ENCODE peak calls at places on chromosomes 2 and 18, in nine cellular contexts. N is endodermal cell, R is SJSA1, U is body of pancreas, L is thyroid gland, H is hepatocyte, W is transverse colon, E is left lung, X is adipocyte. T is an unnamed sample. For H3K4me1 and H3K36me3, the result is how much of the 10 kb centered on the place peaks cover.

GRCh38 chr2:231099918-231100317 is 24.9 kb downstream of the HTR2B start:
- DNase-seq in U (peak), N (peak), E (no peak), X (no peak), R (no peak), W (no peak), L (peak), H (no peak), T (no peak)

GRCh38 chr2:85444629-85445028 is 26.1 kb downstream of the SH2D6 start:
- DNase-seq in N (peak), H (no peak), E (no peak), R (no peak), L (no peak), U (no peak), W (no peak), X (peak), T (no peak)

GRCh38 chr2:54331095-54331835 is 75.2 kb upstream of the TSPYL6 start:
- DNase-seq in E (no peak), N (peak), U (peak), W (no peak), H (no peak), X (no peak), L (peak), R (no peak), T (peak)

GRCh38 chr2:10028988-10029874 is 14.1 kb upstream of the KLF11 start:
- DNase-seq in R (peak), U (no peak), L (no peak), E (peak), H (peak), X (no peak), N (peak), W (peak), T (peak)

GRCh38 chr2:40197121-40197520 is 254.8 kb downstream of the SLC8A1 start:
- DNase-seq in W (no peak), X (no peak), N (no peak), H (no peak), R (no peak), L (no peak), U (no peak), E (no peak), T (no peak)

GRCh38 chr18:49697757-49698595 is 115.4 kb downstream of the ACAA2 start:
- DNase-seq in N (peak), L (peak), W (no peak), U (no peak), E (no peak), R (no peak), H (no peak), X (peak), T (no peak)

GRCh38 chr2:237434916-237435315 is 21.0 kb upstream of the COL6A3 start:
- DNase-seq in U (no peak), W (peak), L (no peak), E (no peak), H (no peak), R (peak), N (no peak), X (peak), T (peak)

GRCh38 chr2:185857676-185858075 is 119.1 kb downstream of the FSIP2 start:
- DNase-seq in H (no peak), W (no peak), X (peak), E (no peak), R (no peak), U (no peak), N (no peak), L (no peak), T (no peak)

GRCh38 chr2:120642646-120643045 is 93.0 kb upstream of the GLI2 start:
- DNase-seq in E (no peak), W (no peak), L (peak), R (peak), H (no peak), N (peak), X (no peak), U (no peak), T (no peak)

GRCh38 chr2:163682695-163683094 is 53.1 kb downstream of the FIGN start:
- DNase-seq in W (no peak), L (no peak), X (peak), N (no peak), U (no peak), E (no peak), H (peak), R (no peak), T (no peak)

GRCh38 chr2:66389651-66390131 is 45.2 kb upstream of the MEIS1 start:
- DNase-seq in L (no peak), H (peak), R (no peak), X (peak), E (no peak), U (no peak), W (no peak), N (no peak), T (no peak)

GRCh38 chr2:63840081-63840784 is 1.5 kb upstream of the UGP2 start:
- DNase-seq in R (no peak), N (no peak), H (no peak), X (no peak), W (no peak), L (no peak), U (no peak), E (no peak), T (no peak)

GRCh38 chr18:33751613-33752221 is 173.7 kb downstream of the ASXL3 start:
- DNase-seq in E (no peak), L (no peak), H (peak), R (no peak), W (no peak), X (peak), N (no peak), U (no peak), T (no peak)

GRCh38 chr2:152587187-152587947 is 129.9 kb downstream of the PRPF40A start:
- DNase-seq in U (no peak), R (no peak), E (no peak), X (no peak), H (no peak), N (no peak), W (no peak), L (no peak), T (no peak)

GRCh38 chr2:27690052-27690451 is 26.4 kb downstream of the SLC4A1AP start:
- DNase-seq in R (no peak), X (no peak), E (no peak), N (no peak), U (no peak), L (no peak), W (no peak), H (no peak), T (no peak)

GRCh38 chr18:34729264-34729663 is 19.2 kb downstream of the DTNA start:
- DNase-seq in E (no peak), N (peak), L (peak), X (peak), U (no peak), R (no peak), H (peak), W (peak), T (no peak)

GRCh38 chr2:152405206-152406118 is 70.5 kb downstream of the FMNL2 start:
- DNase-seq in U (no peak), E (no peak), H (peak), R (peak), X (no peak), W (no peak), L (no peak), N (no peak), T (no peak)

GRCh38 chr2:64203131-64204005 is 59.1 kb upstream of the PELI1 start:
- DNase-seq in W (no peak), X (peak), N (no peak), E (no peak), R (peak), L (no peak), U (no peak), H (peak), T (no peak)

GRCh38 chr18:63971320-63972071 is 1.6 kb downstream of the SERPINB8 start:
- DNase-seq in N (no peak), L (no peak), U (no peak), R (no peak), H (no peak), W (no peak), E (no peak), X (no peak), T (no peak)

GRCh38 chr2:184597571-184597980 is 753 bp upstream of the ZNF804A start:
- DNase-seq in E (peak), U (peak), X (peak), N (peak), R (peak), H (peak), W (peak), L (peak), T (no peak)

GRCh38 chr2:240598311-240598911 is 11.9 kb downstream of the CAPN10 start:
- DNase-seq in N (no peak), X (no peak), R (no peak), U (no peak), H (no peak), W (peak), L (peak), E (peak), T (peak)

GRCh38 chr18:8661754-8662573 is 43.4 kb upstream of the MTCL1 start:
- DNase-seq in X (no peak), W (peak), R (no peak), L (no peak), H (peak), E (no peak), U (no peak), N (peak), T (no peak)

GRCh38 chr18:59665057-59666007 is 31.9 kb downstream of the CCBE1 start:
- DNase-seq in H (no peak), W (no peak), U (no peak), L (no peak), E (no peak), X (no peak), R (no peak), N (no peak), T (no peak)

GRCh38 chr2:153145470-153145869 is 333.1 kb downstream of the RPRM start:
- DNase-seq in W (no peak), R (no peak), L (no peak), U (peak), X (no peak), N (no peak), H (no peak), E (no peak), T (no peak)

GRCh38 chr2:24453379-24454073 is 37.5 kb upstream of the NCOA1 start:
- DNase-seq in H (no peak), U (no peak), E (no peak), L (no peak), X (no peak), R (no peak), N (no peak), W (no peak), T (no peak)

GRCh38 chr2:28747714-28748113 is 3.9 kb upstream of the PPP1CB start:
- DNase-seq in X (no peak), R (no peak), E (no peak), L (no peak), H (no peak), W (peak), U (no peak), N (no peak), T (peak)

GRCh38 chr2:58769494-58770239 is 528.5 kb upstream of the FANCL start:
- DNase-seq in H (no peak), R (no peak), W (no peak), L (no peak), U (no peak), X (no peak), E (no peak), N (no peak), T (no peak)

GRCh38 chr2:36329746-36330145 is 25.8 kb upstream of the CRIM1 start:
- DNase-seq in H (no peak), U (no peak), L (no peak), R (no peak), N (no peak), W (no peak), E (no peak), X (peak), T (no peak)

GRCh38 chr2:26324903-26325302 is 21.0 kb upstream of the SELENOI start:
- DNase-seq in L (no peak), W (no peak), E (no peak), N (no peak), R (no peak), U (no peak), H (no peak), X (no peak), T (no peak)

GRCh38 chr2:159755788-159756187 is 42.2 kb downstream of the CD302 start:
- DNase-seq in U (no peak), L (no peak), E (no peak), R (no peak), W (no peak), H (peak), X (peak), N (peak), T (no peak)

GRCh38 chr2:134372141-134372540 is 118.3 kb downstream of the MGAT5 start:
- DNase-seq in H (no peak), E (no peak), L (no peak), W (no peak), R (no peak), X (no peak), N (no peak), U (no peak), T (no peak)

GRCh38 chr18:59911600-59911999 is 11.8 kb downstream of the PMAIP1 start:
- DNase-seq in H (no peak), W (no peak), L (no peak), R (no peak), E (no peak), U (no peak), N (no peak), X (peak), T (no peak)

GRCh38 chr2:238473014-238473413 is 46.3 kb downstream of the ASB1 start:
- DNase-seq in R (no peak), X (no peak), N (no peak), L (no peak), W (no peak), U (no peak), E (no peak), H (no peak), T (no peak)

GRCh38 chr2:118123561-118124232 is 35.4 kb downstream of the INSIG2 start:
- DNase-seq in U (peak), L (peak), W (no peak), E (no peak), X (peak), R (no peak), H (no peak), N (no peak), T (no peak)

GRCh38 chr2:11677146-11678055 is 7.4 kb upstream of the NTSR2 start:
- DNase-seq in X (no peak), H (no peak), U (no peak), W (no peak), R (no peak), L (peak), E (no peak), N (peak), T (no peak)

GRCh38 chr2:232030229-232030628 is 68.7 kb downstream of the DIS3L2 start:
- DNase-seq in X (no peak), H (no peak), W (no peak), N (peak), E (no peak), U (no peak), L (no peak), R (no peak), T (no peak)

GRCh38 chr2:217277646-217278048 is 417.8 kb upstream of the TNP1 start:
- DNase-seq in R (peak), W (peak), U (no peak), L (no peak), H (peak), E (no peak), X (peak), N (no peak), T (no peak)

GRCh38 chr18:10523544-10523943 is 2.3 kb upstream of the NAPG start:
- DNase-seq in H (no peak), R (no peak), X (no peak), U (no peak), L (no peak), W (no peak), N (peak), E (no peak), T (no peak)

GRCh38 chr18:10518595-10519273 is 7.1 kb upstream of the NAPG start:
- DNase-seq in L (peak), E (no peak), U (peak), X (peak), N (no peak), W (peak), H (peak), R (no peak), T (peak)

GRCh38 chr18:10522574-10522973 is 3.3 kb upstream of the NAPG start:
- DNase-seq in X (no peak), H (no peak), L (no peak), U (no peak), W (no peak), N (no peak), E (no peak), R (no peak), T (no peak)

GRCh38 chr18:10519366-10519765 is 6.5 kb upstream of the NAPG start:
- DNase-seq in E (no peak), H (no peak), R (no peak), W (no peak), U (no peak), X (no peak), N (no peak), L (no peak), T (no peak)

GRCh38 chr18:10519999-10520935 is 5.6 kb upstream of the NAPG start:
- DNase-seq in X (peak), W (peak), R (peak), H (peak), U (peak), N (peak), E (peak), L (peak), T (peak)
- H3K4me1 ChIP-seq in X (under half), W (under half), R (under half), H (under half), U (under half), N (under half), E (under half), L (under half), T (under half)

GRCh38 chr18:27865431-27865830 is 311.5 kb downstream of the CDH2 start:
- DNase-seq in L (no peak), R (no peak), H (no peak), U (no peak), N (no peak), W (no peak), X (no peak), E (no peak), T (no peak)
- H3K4me3 ChIP-seq in L (no peak), R (no peak), H (no peak), U (no peak), N (no peak), W (no peak), X (no peak), E (no peak), T (no peak)

DNA sequence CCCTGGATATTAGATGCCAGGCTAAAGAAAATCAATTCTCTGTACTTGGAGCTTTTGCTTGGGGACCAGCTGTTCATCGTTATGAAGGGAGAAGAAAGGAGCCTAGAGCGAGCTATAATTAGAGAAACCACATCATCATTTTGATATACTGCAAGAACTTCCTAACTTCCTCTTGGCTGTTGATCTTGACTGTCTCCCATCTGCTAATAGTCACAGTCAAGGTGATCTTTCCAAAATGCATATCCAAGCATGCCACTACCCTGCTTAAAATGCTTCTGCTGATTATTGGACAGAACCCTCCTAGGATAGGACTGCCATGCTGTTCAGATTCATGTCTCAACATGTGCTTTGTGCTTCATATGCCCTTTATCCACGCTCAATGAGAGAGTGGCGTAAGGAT is 54.8 kb downstream of the RAPGEF4 start:
- DNase-seq in U (no peak), R (no peak), H (no peak), X (no peak), W (no peak), N (no peak), L (no peak), E (no peak), T (no peak)
- H3K36me3 ChIP-seq in U (under half), R (under half), H (under half), X (under half), W (under half), N (under half), L (under half), E (under half), T (under half)

DNA sequence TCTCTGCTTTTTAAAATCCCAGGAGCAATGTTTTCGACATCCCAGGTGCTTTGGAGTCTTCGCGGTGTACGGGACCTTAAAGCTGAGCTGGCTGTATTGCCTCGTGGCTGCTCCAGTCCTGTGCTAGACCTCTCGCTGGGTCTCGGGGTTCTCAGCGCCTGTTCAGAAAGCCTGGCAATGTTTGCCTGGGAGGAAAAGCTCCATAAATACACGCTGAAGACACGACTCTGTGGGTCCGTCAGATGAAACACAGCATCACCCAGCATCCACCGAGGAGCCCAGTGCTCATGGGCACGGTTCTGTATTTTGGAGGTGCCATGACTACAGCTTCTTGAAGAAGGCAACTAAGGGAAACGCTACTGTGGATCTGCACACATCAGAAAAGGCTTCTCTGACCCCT is 21.6 kb downstream of the MBP start:
- DNase-seq in L (no peak), H (no peak), R (peak), X (no peak), N (peak), U (no peak), W (no peak), E (no peak), T (no peak)
- H3K4me1 ChIP-seq in L (half or more), H (under half), R (under half), X (under half), N (under half), U (under half), W (under half), E (half or more), T (under half)

GRCh38 chr2:146489386-146489785 is 1355.4 kb upstream of the ACVR2A start:
- DNase-seq in N (no peak), U (no peak), L (no peak), H (no peak), X (no peak), E (no peak), W (no peak), R (no peak), T (no peak)
- H3K4me3 ChIP-seq in N (no peak), U (no peak), L (no peak), H (no peak), X (no peak), E (no peak), W (no peak), R (no peak), T (no peak)

DNA sequence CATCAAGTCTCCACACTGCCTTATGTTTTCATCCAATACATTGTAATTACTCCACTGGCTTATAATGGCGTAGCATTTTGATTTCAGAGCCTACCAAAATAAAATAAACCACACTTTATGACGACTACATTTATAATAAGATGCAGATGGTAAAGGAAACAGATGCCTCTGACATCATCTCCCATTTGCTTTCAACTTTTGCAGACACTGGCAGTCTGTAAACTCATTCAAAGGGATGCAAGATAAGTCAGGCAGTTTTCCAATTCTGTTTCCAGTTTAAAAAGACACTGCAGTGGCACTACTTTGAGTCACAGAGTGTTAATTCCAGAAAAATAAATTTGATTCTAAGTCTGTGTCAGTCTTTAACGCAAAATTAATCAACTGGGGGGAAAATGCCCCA is 6.8 kb downstream of the DSEL start:
- DNase-seq in U (no peak), H (no peak), N (no peak), R (no peak), W (no peak), X (peak), L (no peak), E (no peak), T (no peak)
- H3K36me3 ChIP-seq in U (under half), H (under half), N (under half), R (under half), W (under half), X (under half), L (under half), E (under half), T (under half)

DNA sequence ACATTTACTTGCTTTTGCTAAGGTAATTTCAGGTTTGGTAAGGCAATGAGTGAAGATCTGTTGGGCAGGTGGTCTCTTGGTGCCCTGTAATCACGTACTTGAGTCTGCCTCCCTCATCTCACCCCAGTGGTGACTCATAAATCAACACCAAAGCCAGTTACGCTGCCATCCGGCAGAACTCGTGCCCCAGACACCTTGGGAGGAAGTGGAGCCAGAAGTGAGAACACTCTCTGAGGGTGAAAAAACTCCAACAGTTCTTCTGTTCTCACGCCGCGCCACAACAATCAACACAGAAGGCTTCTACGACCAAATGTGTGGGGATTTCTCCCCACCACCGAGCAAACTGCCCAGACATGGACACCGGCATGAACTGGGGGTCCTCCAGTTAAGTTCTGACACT is 206.2 kb downstream of the ARL4C start:
- DNase-seq in W (peak), N (no peak), L (peak), U (no peak), X (no peak), E (no peak), H (no peak), R (no peak), T (peak)
- H3K4me1 ChIP-seq in W (under half), N (under half), L (under half), U (under half), X (under half), E (under half), H (under half), R (half or more), T (under half)